ENCODE peak calls at places on chromosome 21, in eight cellular contexts. O, A, T, Z, Y, Q, K and R are unnamed samples.

GRCh38 chr21:33937931-33938339 is 22.3 kb upstream of the ATP5PO start:
- DNase-seq in Z (no peak), A (no peak), Y (no peak), Q (no peak), K (no peak), T (no peak), O (no peak), R (no peak)

GRCh38 chr21:15001773-15002647 is 62.8 kb downstream of the NRIP1 start:
- DNase-seq in T (no peak), Z (no peak), A (no peak), K (no peak), O (no peak), Y (no peak), Q (no peak), R (no peak)

GRCh38 chr21:14741237-14741636 is 195.1 kb upstream of the SAMSN1 start:
- DNase-seq in A (no peak), O (no peak), T (no peak), K (peak; percentile 70), Y (no peak), Q (no peak), Z (no peak), R (no peak)

GRCh38 chr21:20662523-20662922 is 335.7 kb upstream of the NCAM2 start:
- DNase-seq in Y (no peak), Z (no peak), A (no peak), K (no peak), T (no peak), O (no peak), Q (no peak), R (no peak)

GRCh38 chr21:39951183-39952101 is 84.2 kb downstream of the PCP4 start:
- DNase-seq in Z (no peak), K (no peak), A (no peak), T (no peak), Y (no peak), O (no peak), Q (no peak), R (no peak)

GRCh38 chr21:34276711-34277425 is 86.9 kb upstream of the KCNE2 start:
- DNase-seq in Z (no peak), Y (no peak), A (no peak), T (no peak), Q (no peak), K (no peak), O (no peak), R (peak; percentile 4)

GRCh38 chr21:14678987-14679574 is 133.0 kb upstream of the SAMSN1 start:
- DNase-seq in Z (no peak), K (no peak), Y (no peak), O (no peak), T (no peak), Q (no peak), A (no peak), R (no peak)

GRCh38 chr21:34792504-34793089 is 123.8 kb downstream of the CLIC6 start:
- DNase-seq in K (no peak), Z (no peak), O (no peak), T (no peak), Q (no peak), Y (no peak), A (no peak), R (no peak)

GRCh38 chr21:42047821-42048613 is 23.1 kb upstream of the UMODL1 start:
- DNase-seq in Z (peak; percentile 79), O (peak; percentile 95), Q (no peak), K (no peak), A (peak; percentile 20), T (no peak), Y (peak; percentile 91), R (peak; percentile 97)

GRCh38 chr21:34593954-34594531 is 20.9 kb downstream of the RCAN1 start:
- DNase-seq in Q (no peak), T (no peak), O (no peak), Y (no peak), Z (no peak), K (no peak), A (no peak), R (no peak)

GRCh38 chr21:15057290-15057689 is 7.5 kb downstream of the NRIP1 start:
- DNase-seq in O (no peak), Y (no peak), A (no peak), Q (no peak), K (no peak), Z (no peak), T (no peak), R (no peak)

GRCh38 chr21:15222711-15223110 is 157.9 kb upstream of the NRIP1 start:
- DNase-seq in Q (no peak), O (no peak), A (no peak), Y (peak; percentile 29), T (no peak), Z (no peak), K (peak; percentile 44), R (no peak)

GRCh38 chr21:35153671-35154070 is 104.6 kb upstream of the RUNX1 start:
- DNase-seq in Y (no peak), T (no peak), K (no peak), A (no peak), O (no peak), Z (no peak), Q (no peak), R (no peak)

GRCh38 chr21:29192999-29193563 is 62.6 kb downstream of the MAP3K7CL start:
- DNase-seq in T (no peak), Z (no peak), A (no peak), O (no peak), K (no peak), Q (no peak), Y (no peak), R (no peak)

GRCh38 chr21:46054031-46054430 is 43.9 kb upstream of the COL6A2 start:
- DNase-seq in Z (no peak), Q (no peak), Y (no peak), O (no peak), K (no peak), T (peak; percentile 2), A (no peak), R (no peak)

GRCh38 chr21:46122241-46122671 is 24.3 kb downstream of the COL6A2 start:
- DNase-seq in T (peak; percentile 3), A (peak; percentile 6), Q (no peak), O (peak; percentile 81), Y (peak; percentile 70), K (peak; percentile 64), Z (no peak), R (peak; percentile 93)

GRCh38 chr21:14889080-14889805 is 175.6 kb downstream of the NRIP1 start:
- DNase-seq in O (no peak), T (no peak), Z (no peak), Q (no peak), A (no peak), K (peak; percentile 84), Y (peak; percentile 74), R (peak; percentile 43)

GRCh38 chr21:44800971-44801467 is 601 bp downstream of the UBE2G2 start:
- DNase-seq in A (no peak), O (no peak), Q (no peak), T (no peak), K (peak; percentile 59), Z (no peak), Y (peak; percentile 47), R (peak; percentile 28)

GRCh38 chr21:44801468-44802395 is at the start of gene UBE2G2:
- DNase-seq in A (no peak), Q (peak; percentile 86), Z (no peak), O (no peak), Y (peak; percentile 68), K (peak; percentile 74), T (peak; percentile 81), R (peak; percentile 60)

GRCh38 chr21:44797775-44798174 is 3.8 kb downstream of the UBE2G2 start:
- DNase-seq in A (no peak), T (no peak), Z (no peak), Q (no peak), Y (no peak), O (no peak), K (no peak), R (no peak)

GRCh38 chr21:44802396-44803153 is 955 bp upstream of the UBE2G2 start:
- DNase-seq in A (no peak), K (no peak), O (no peak), T (no peak), Y (no peak), Q (no peak), Z (no peak), R (peak; percentile 9)

DNA sequence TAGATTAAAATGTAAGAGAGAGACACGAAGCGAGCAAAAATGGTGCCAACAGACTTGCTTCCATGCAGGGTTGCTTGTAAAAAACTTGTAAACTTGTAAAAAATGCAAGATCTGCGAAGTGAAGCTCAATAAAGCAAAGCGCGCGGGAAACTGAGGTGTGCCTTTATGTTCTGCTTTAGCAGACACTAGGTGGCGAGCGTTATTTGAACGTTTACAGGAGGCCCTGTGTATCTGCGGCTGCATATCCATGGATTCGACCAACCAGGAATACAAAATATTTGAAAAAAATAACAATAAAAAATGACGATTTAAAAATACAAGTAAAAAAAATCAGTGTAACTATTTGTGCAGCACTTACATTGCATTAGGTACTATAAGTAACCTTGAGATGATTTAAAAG is 1.5 kb downstream of the UBE2G2 start:
- DNase-seq in K (peak; percentile 77), O (no peak), Q (peak; percentile 36), T (no peak), A (no peak), Y (peak; percentile 65), Z (no peak), R (no peak)
- TF ChIP-seq CTCF in K (peak; percentile 54), O (peak; percentile 63), Q (no peak), T (peak; percentile 54), A (no peak), Y (peak; percentile 56), Z (peak; percentile 33), R (peak; percentile 57)

GRCh38 chr21:36994501-36995189 is 11.9 kb upstream of the RIPPLY3 start:
- DNase-seq in A (no peak), Z (no peak), T (no peak), Q (peak; percentile 22), Y (no peak), O (no peak), K (no peak), R (no peak)
- TF ChIP-seq CTCF in A (no peak), Z (no peak), T (no peak), Q (no peak), Y (peak; percentile 2), O (no peak), K (no peak), R (peak; percentile 17)

GRCh38 chr21:32782698-32783097 is 11.1 kb upstream of the PAXBP1 start:
- DNase-seq in T (no peak), Y (peak; percentile 36), Q (no peak), Z (no peak), K (no peak), O (no peak), A (no peak), R (no peak)
- TF ChIP-seq CTCF in T (no peak), Y (peak; percentile 16), Q (no peak), Z (no peak), K (no peak), O (peak; percentile 10), A (no peak), R (no peak)

DNA sequence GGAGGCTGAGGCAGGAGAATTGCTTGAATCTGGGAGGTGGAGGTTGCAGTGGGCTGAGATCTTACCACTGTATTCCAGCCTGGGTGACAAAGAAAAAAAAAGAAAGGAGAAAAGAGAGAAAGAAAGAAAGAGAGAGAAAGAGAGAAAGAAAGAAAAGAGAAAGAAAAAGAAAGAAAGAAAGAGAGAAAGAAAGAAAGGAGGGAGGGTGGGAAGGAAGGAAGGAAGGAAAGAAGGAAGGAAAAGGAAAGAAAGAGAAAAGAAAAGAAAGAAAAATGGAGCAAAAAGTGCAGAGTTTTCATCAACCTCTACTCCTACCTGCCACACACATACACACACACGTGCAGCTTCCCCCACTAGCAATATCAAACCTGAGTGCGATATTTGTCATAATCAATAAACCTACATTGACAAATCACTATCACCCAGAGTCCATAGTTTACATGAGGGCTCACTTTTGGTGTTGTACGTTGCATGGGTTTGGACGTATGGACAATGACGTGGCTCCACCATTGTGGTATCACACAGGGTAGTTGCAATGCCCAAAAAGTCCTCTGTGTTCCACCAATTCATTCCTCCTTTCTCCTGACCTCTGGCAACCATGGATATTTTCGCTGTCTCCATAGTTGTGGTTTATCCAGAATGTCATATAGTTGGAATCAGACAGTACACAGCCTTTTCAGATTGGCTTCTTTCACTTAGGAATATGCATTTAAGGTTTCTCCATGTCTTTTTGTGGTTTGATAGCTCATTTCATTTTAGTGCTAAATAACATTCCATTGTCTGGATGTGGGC is 36.5 kb downstream of the EVA1C start:
- DNase-seq in Y (peak; percentile 47), A (no peak), Z (no peak), Q (no peak), T (no peak), K (no peak), O (peak; percentile 61), R (peak; percentile 35)
- TF ChIP-seq CTCF in Y (no peak), A (no peak), Z (no peak), Q (no peak), T (no peak), K (no peak), O (no peak), R (no peak)